ENCODE peak calls at places on chromosomes 5 and 9, in ten cellular contexts. Q is stimulated activated CD8-positive, alpha-beta memory T cell treated with anti-CD3 and anti-CD28 coated beads, Interleukin-12 subunit alpha, Interleukin-12 subunit beta, amount 100 ng/mL, for 1 hour; W is colonic mucosa; E is Calu3; V is spleen; S is GM13976; O is T-helper 17 cell; K is A549; J is NCI-H526 treated with DMSO at 0.1 percent for 48 hours; C is midbrain. H is an unnamed sample.

GRCh38 chr5:122515709-122516431 is 203.8 kb downstream of the SNCAIP start:
- DNase-seq in Q (no peak), W (no peak), E (peak), V (no peak), S (peak), O (no peak), K (peak), J (peak), C (peak), H (no peak)

GRCh38 chr5:100518377-100518776 is 16.8 kb upstream of the FAM174A start:
- DNase-seq in Q (no peak), W (no peak), E (no peak), V (no peak), S (no peak), O (no peak), K (peak), J (no peak), C (no peak), H (no peak)

GRCh38 chr5:137706841-137707240 is 29.0 kb downstream of the KLHL3 start:
- DNase-seq in Q (no peak), W (no peak), E (no peak), V (no peak), S (no peak), O (no peak), K (no peak), J (no peak), C (no peak), H (no peak)

GRCh38 chr5:75243100-75243499 is 6.4 kb upstream of the ANKRD31 start:
- DNase-seq in Q (no peak), W (no peak), E (peak), V (no peak), S (no peak), O (no peak), K (no peak), J (no peak), C (no peak), H (no peak)

GRCh38 chr5:92703991-92704390 is 877.0 kb downstream of the NR2F1-AS1 start:
- DNase-seq in Q (no peak), W (no peak), E (no peak), V (no peak), S (no peak), O (no peak), K (no peak), J (no peak), C (no peak), H (no peak)

GRCh38 chr5:15082096-15082495 is 210.5 kb upstream of the ANKH start:
- DNase-seq in Q (no peak), W (no peak), E (no peak), V (no peak), S (no peak), O (no peak), K (no peak), J (no peak), C (no peak), H (no peak)

GRCh38 chr5:168916852-168917251 is 337.7 kb upstream of the PANK3 start:
- DNase-seq in Q (no peak), W (no peak), E (no peak), V (no peak), S (no peak), O (no peak), K (no peak), J (no peak), C (no peak), H (no peak)

GRCh38 chr9:9615086-9615485 is 997.7 kb downstream of the PTPRD start:
- DNase-seq in Q (no peak), W (no peak), E (no peak), V (no peak), S (no peak), O (no peak), K (no peak), J (no peak), C (no peak), H (no peak)

GRCh38 chr5:96997265-96997859 is 61.5 kb downstream of the LNPEP start:
- DNase-seq in Q (no peak), W (no peak), E (peak), V (no peak), S (peak), O (no peak), K (peak), J (peak), C (peak), H (no peak)

GRCh38 chr5:10507575-10508024 is 56.3 kb upstream of the ANKRD33B start:
- DNase-seq in Q (no peak), W (no peak), E (no peak), V (no peak), S (no peak), O (no peak), K (peak), J (no peak), C (no peak), H (no peak)

GRCh38 chr5:164934561-164934960 is 1429.1 kb downstream of the MAT2B start:
- DNase-seq in Q (no peak), W (no peak), E (no peak), V (no peak), S (no peak), O (no peak), K (no peak), J (no peak), C (no peak), H (no peak)

GRCh38 chr5:131382407-131383395 is 118.8 kb downstream of the CDC42SE2 start:
- DNase-seq in Q (peak), W (peak), E (peak), V (no peak), S (peak), O (no peak), K (peak), J (peak), C (peak), H (no peak)

GRCh38 chr5:368162-369084 is 46.9 kb downstream of the AHRR start:
- DNase-seq in Q (no peak), W (peak), E (no peak), V (peak), S (peak), O (no peak), K (no peak), J (no peak), C (no peak), H (peak)

GRCh38 chr9:104094534-104095020 is 468 bp downstream of the SMC2 start:
- DNase-seq in Q (no peak), W (no peak), E (no peak), V (no peak), S (peak), O (no peak), K (no peak), J (no peak), C (peak), H (peak)

GRCh38 chr9:71909887-71910601 is 949 bp downstream of the ABHD17B start:
- DNase-seq in Q (no peak), W (peak), E (peak), V (no peak), S (peak), O (peak), K (peak), J (no peak), C (peak), H (no peak)

GRCh38 chr5:10665799-10666198 is 95.2 kb downstream of the DAP start:
- DNase-seq in Q (no peak), W (no peak), E (no peak), V (no peak), S (no peak), O (no peak), K (no peak), J (no peak), C (no peak), H (no peak)

GRCh38 chr9:112013261-112013660 is 116.6 kb downstream of the UGCG start:
- DNase-seq in Q (no peak), W (no peak), E (no peak), V (no peak), S (no peak), O (no peak), K (no peak), J (no peak), C (no peak), H (no peak)

GRCh38 chr5:123916331-123917121 is 404.5 kb downstream of the CSNK1G3 start:
- DNase-seq in Q (no peak), W (no peak), E (peak), V (no peak), S (no peak), O (no peak), K (no peak), J (no peak), C (no peak), H (no peak)

GRCh38 chr5:891117-891836 is 1.3 kb downstream of the BRD9 start:
- DNase-seq in Q (no peak), W (peak), E (no peak), V (peak), S (no peak), O (no peak), K (peak), J (no peak), C (no peak), H (peak)

GRCh38 chr9:89493181-89493580 is 4.7 kb downstream of the SEMA4D start:
- DNase-seq in Q (no peak), W (no peak), E (no peak), V (no peak), S (no peak), O (no peak), K (no peak), J (no peak), C (peak), H (no peak)

GRCh38 chr9:72457366-72457765 is 64.0 kb upstream of the TMC1 start:
- DNase-seq in Q (no peak), W (no peak), E (no peak), V (no peak), S (no peak), O (no peak), K (no peak), J (no peak), C (no peak), H (no peak)

GRCh38 chr5:77849308-77849900 is 73.3 kb upstream of the TBCA start:
- DNase-seq in Q (no peak), W (no peak), E (no peak), V (no peak), S (no peak), O (no peak), K (no peak), J (no peak), C (no peak), H (no peak)

GRCh38 chr5:55902696-55903095 is 51.5 kb downstream of the IL31RA start:
- DNase-seq in Q (no peak), W (no peak), E (no peak), V (no peak), S (no peak), O (no peak), K (no peak), J (no peak), C (no peak), H (no peak)

GRCh38 chr5:133531634-133532033 is 80.7 kb downstream of the FSTL4 start:
- DNase-seq in Q (no peak), W (no peak), E (no peak), V (no peak), S (no peak), O (no peak), K (no peak), J (no peak), C (no peak), H (no peak)

GRCh38 chr9:36191696-36192095 is 975 bp downstream of the CLTA start:
- DNase-seq in Q (no peak), W (no peak), E (no peak), V (no peak), S (no peak), O (no peak), K (no peak), J (no peak), C (no peak), H (no peak)

GRCh38 chr5:65928341-65928752 is 2.0 kb downstream of the ERBIN start:
- DNase-seq in Q (no peak), W (no peak), E (no peak), V (no peak), S (no peak), O (no peak), K (no peak), J (no peak), C (peak), H (no peak)

GRCh38 chr9:135338546-135338945 is 141.0 kb upstream of the PPP1R26 start:
- DNase-seq in Q (no peak), W (no peak), E (no peak), V (peak), S (no peak), O (no peak), K (no peak), J (no peak), C (no peak), H (peak)

GRCh38 chr5:150138551-150139265 is 16.9 kb downstream of the PDGFRB start:
- DNase-seq in Q (no peak), W (no peak), E (no peak), V (no peak), S (no peak), O (no peak), K (no peak), J (no peak), C (peak), H (peak)

GRCh38 chr5:170565077-170565476 is 61.3 kb downstream of the KCNIP1 start:
- DNase-seq in Q (no peak), W (no peak), E (no peak), V (no peak), S (no peak), O (no peak), K (no peak), J (peak), C (peak), H (no peak)

GRCh38 chr9:133945977-133946753 is 46.0 kb downstream of the VAV2 start:
- DNase-seq in Q (no peak), W (no peak), E (no peak), V (peak), S (peak), O (no peak), K (no peak), J (no peak), C (no peak), H (no peak)

GRCh38 chr5:158116965-158117364 is 258.0 kb upstream of the CLINT1 start:
- DNase-seq in Q (no peak), W (no peak), E (no peak), V (no peak), S (no peak), O (no peak), K (no peak), J (no peak), C (no peak), H (no peak)

GRCh38 chr5:35239911-35240610 is 9.8 kb upstream of the PRLR start:
- DNase-seq in Q (no peak), W (no peak), E (no peak), V (no peak), S (no peak), O (no peak), K (no peak), J (no peak), C (no peak), H (no peak)

GRCh38 chr5:15026944-15027343 is 155.4 kb upstream of the ANKH start:
- DNase-seq in Q (no peak), W (no peak), E (no peak), V (no peak), S (no peak), O (no peak), K (no peak), J (no peak), C (no peak), H (no peak)

GRCh38 chr9:106864533-106865143 is 1.7 kb downstream of the ZNF462 start:
- DNase-seq in Q (no peak), W (no peak), E (no peak), V (no peak), S (peak), O (no peak), K (no peak), J (no peak), C (peak), H (no peak)

GRCh38 chr5:59151162-59151889 is 568.5 kb downstream of the RAB3C start:
- DNase-seq in Q (no peak), W (no peak), E (no peak), V (no peak), S (no peak), O (no peak), K (peak), J (no peak), C (no peak), H (no peak)

GRCh38 chr9:83280259-83280658 is 217.3 kb upstream of the RASEF start:
- DNase-seq in Q (no peak), W (no peak), E (no peak), V (no peak), S (no peak), O (no peak), K (peak), J (no peak), C (no peak), H (no peak)

GRCh38 chr9:137085918-137086530 is 761 bp upstream of the MAN1B1 start:
- DNase-seq in Q (no peak), W (peak), E (no peak), V (peak), S (no peak), O (no peak), K (peak), J (no peak), C (no peak), H (no peak)